ENCODE peak calls at places on chromosomes 7 and 10, in ten cellular contexts. Y, J, H, P, I, L, S, T, B and X are unnamed samples.

GRCh38 chr10:112774808-112775207 is 175.2 kb upstream of the TCF7L2 start:
- DNase-seq in Y (no peak), T (no peak), J (no peak), H (no peak), L (no peak), B (no peak), P (no peak), I (no peak), S (no peak), X (no peak)

GRCh38 chr10:108850138-108850854 is 1073.0 kb downstream of the XPNPEP1 start:
- DNase-seq in H (no peak), I (no peak), Y (no peak), T (no peak), J (no peak), S (no peak), L (no peak), B (no peak), P (no peak), X (no peak)

GRCh38 chr7:128427289-128427891 is 17.6 kb upstream of the IMPDH1 start:
- DNase-seq in Y (no peak), P (peak; percentile 32), S (no peak), T (peak; percentile 57), L (peak; percentile 45), J (peak; percentile 52), B (no peak), H (peak; percentile 78), I (peak; percentile 66), X (peak; percentile 89)

GRCh38 chr7:155581954-155582353 is 35.6 kb upstream of the CNPY1 start:
- DNase-seq in H (no peak), B (no peak), S (no peak), Y (no peak), T (no peak), J (no peak), I (no peak), P (no peak), L (no peak), X (no peak)

GRCh38 chr7:39291644-39292411 is 274.4 kb upstream of the YAE1 start:
- DNase-seq in T (no peak), S (no peak), L (no peak), J (no peak), Y (no peak), P (no peak), H (no peak), I (no peak), B (no peak), X (no peak)

GRCh38 chr7:221996-222715 is 29.8 kb downstream of the FAM20C start:
- DNase-seq in B (no peak), S (no peak), L (no peak), I (no peak), H (no peak), T (no peak), J (no peak), Y (no peak), P (no peak), X (no peak)

GRCh38 chr7:112938895-112939588 is 147.6 kb downstream of the GPR85 start:
- DNase-seq in L (no peak), B (no peak), J (peak; percentile 35), I (peak; percentile 18), T (no peak), P (no peak), H (no peak), Y (peak; percentile 10), S (peak; percentile 9), X (peak; percentile 72)

GRCh38 chr10:97336942-97337719 is 2.6 kb upstream of the FRAT2 start:
- DNase-seq in B (no peak), P (no peak), S (no peak), L (no peak), H (peak; percentile 60), Y (no peak), I (no peak), J (no peak), T (no peak), X (peak; percentile 15)

GRCh38 chr10:28991738-28992270 is 297.1 kb upstream of the LYZL1 start:
- DNase-seq in I (peak; percentile 37), Y (no peak), B (no peak), T (peak; percentile 6), L (no peak), P (no peak), J (peak; percentile 71), S (peak; percentile 10), H (peak; percentile 72), X (peak; percentile 57)

GRCh38 chr10:77328272-77328816 is 309.3 kb downstream of the KCNMA1 start:
- DNase-seq in I (peak; percentile 38), Y (no peak), S (peak; percentile 20), B (no peak), T (no peak), J (peak; percentile 45), L (peak; percentile 2), P (no peak), H (peak; percentile 88), X (peak; percentile 55)

GRCh38 chr10:5117021-5117420 is 22.8 kb downstream of the AKR1C3 start:
- DNase-seq in H (no peak), Y (no peak), J (no peak), I (no peak), S (no peak), T (no peak), P (no peak), B (no peak), L (no peak), X (no peak)

GRCh38 chr10:49649294-49649693 is 30.2 kb upstream of the C10orf53 start:
- DNase-seq in J (peak; percentile 50), H (no peak), L (no peak), P (no peak), I (no peak), Y (no peak), B (no peak), T (no peak), S (no peak), X (no peak)

GRCh38 chr10:1454428-1454827 is 282.9 kb downstream of the ADARB2 start:
- DNase-seq in L (no peak), T (no peak), P (no peak), B (no peak), S (no peak), Y (no peak), J (no peak), I (no peak), H (no peak), X (no peak)

GRCh38 chr7:111678281-111678680 is 116.0 kb upstream of the IMMP2L start:
- DNase-seq in H (peak; percentile 51), S (no peak), B (no peak), L (no peak), P (peak; percentile 4), Y (no peak), J (peak; percentile 31), T (no peak), I (no peak), X (peak; percentile 30)

GRCh38 chr10:88245974-88246511 is 337.1 kb downstream of the RNLS start:
- DNase-seq in I (peak; percentile 61), P (peak; percentile 70), H (no peak), B (no peak), J (peak; percentile 40), L (no peak), Y (no peak), T (no peak), S (no peak), X (peak; percentile 16)

GRCh38 chr10:58651040-58651439 is 138.4 kb downstream of the BICC1 start:
- DNase-seq in P (no peak), I (peak; percentile 37), H (no peak), J (peak; percentile 75), Y (no peak), B (no peak), S (no peak), L (no peak), T (no peak), X (peak; percentile 57)

GRCh38 chr10:60140681-60141632 is 234.6 kb upstream of the CCDC6 start:
- DNase-seq in L (no peak), J (peak; percentile 50), B (no peak), P (no peak), Y (no peak), I (no peak), H (peak; percentile 81), S (no peak), T (peak; percentile 24), X (peak; percentile 9)

GRCh38 chr10:94500063-94500462 is 45.5 kb upstream of the HELLS start:
- DNase-seq in J (peak; percentile 29), B (no peak), T (no peak), H (peak; percentile 5), L (no peak), S (peak; percentile 17), P (no peak), I (no peak), Y (no peak), X (no peak)

GRCh38 chr7:25858562-25859411 is 293.2 kb upstream of the NFE2L3 start:
- DNase-seq in T (no peak), Y (no peak), B (no peak), I (no peak), L (no peak), P (no peak), J (no peak), S (no peak), H (no peak), X (no peak)

GRCh38 chr10:27504897-27505457 is 873 bp downstream of the RAB18 start:
- DNase-seq in H (no peak), P (no peak), B (no peak), J (peak; percentile 64), S (no peak), Y (no peak), I (no peak), T (no peak), L (no peak), X (peak; percentile 60)

GRCh38 chr10:123926401-123927264 is 35.0 kb upstream of the CPXM2 start:
- DNase-seq in S (no peak), T (no peak), H (no peak), P (no peak), B (no peak), J (peak; percentile 11), I (peak; percentile 64), Y (no peak), L (no peak), X (peak; percentile 24)

GRCh38 chr10:18594574-18595156 is 56.7 kb downstream of the NSUN6 start:
- DNase-seq in I (no peak), Y (no peak), L (no peak), H (peak; percentile 27), S (no peak), B (no peak), J (peak; percentile 25), T (no peak), P (no peak), X (no peak)

GRCh38 chr10:62127975-62128374 is 140.7 kb downstream of the RTKN2 start:
- DNase-seq in J (no peak), H (no peak), S (no peak), B (no peak), P (no peak), I (no peak), Y (no peak), L (no peak), T (no peak), X (no peak)

GRCh38 chr10:689433-690226 is at the start of gene DIP2C:
- DNase-seq in B (no peak), P (peak; percentile 66), S (peak; percentile 78), I (peak; percentile 96), T (no peak), H (peak; percentile 44), J (peak; percentile 79), Y (no peak), L (no peak), X (peak; percentile 94)

GRCh38 chr7:120053390-120053961 is 219.5 kb upstream of the KCND2 start:
- DNase-seq in T (no peak), H (no peak), Y (no peak), I (no peak), L (no peak), P (peak; percentile 87), S (no peak), J (peak; percentile 78), B (no peak), X (peak; percentile 47)

GRCh38 chr10:69456880-69457693 is 5.8 kb downstream of the TSPAN15 start:
- DNase-seq in H (peak; percentile 82), L (no peak), B (no peak), Y (no peak), P (no peak), S (no peak), T (no peak), I (no peak), J (peak; percentile 54), X (no peak)

GRCh38 chr7:22607180-22607579 is 107.2 kb upstream of the STEAP1B start:
- DNase-seq in I (peak; percentile 30), L (no peak), B (no peak), Y (no peak), H (no peak), S (no peak), J (peak; percentile 50), P (no peak), T (peak; percentile 40), X (no peak)